ENCODE peak calls at places on chromosome 1, in five cellular contexts. F, B, W, L and Y are unnamed samples.

GRCh38 chr1:33966346-33967141 is 102.7 kb downstream of the HMGB4 start:
- DNase-seq in F (no peak), B (no peak), W (no peak), L (no peak), Y (no peak)

GRCh38 chr1:150516050-150516591 is 569 bp downstream of the FALEC start:
- DNase-seq in F (no peak), B (no peak), W (peak), L (no peak), Y (peak)

GRCh38 chr1:36425791-36426190 is 24.5 kb downstream of the OSCP1 start:
- DNase-seq in F (no peak), B (no peak), W (no peak), L (no peak), Y (peak)

GRCh38 chr1:65896721-65897120 is 104.0 kb downstream of the PDE4B start:
- DNase-seq in F (no peak), B (no peak), W (no peak), L (no peak), Y (no peak)

GRCh38 chr1:91952187-91952586 is 3.0 kb downstream of the BRDT start:
- DNase-seq in F (no peak), B (no peak), W (no peak), L (no peak), Y (no peak)

GRCh38 chr1:167246971-167247370 is 26.3 kb downstream of the POU2F1 start:
- DNase-seq in F (no peak), B (no peak), W (no peak), L (no peak), Y (no peak)

GRCh38 chr1:204227996-204228785 is 14.4 kb upstream of the GOLT1A start:
- DNase-seq in F (no peak), B (no peak), W (no peak), L (no peak), Y (no peak)

GRCh38 chr1:54968581-54968980 is 11.8 kb upstream of the TMEM61 start:
- DNase-seq in F (no peak), B (no peak), W (no peak), L (no peak), Y (no peak)

GRCh38 chr1:5466487-5466886 is 525.7 kb downstream of the NPHP4 start:
- DNase-seq in F (no peak), B (no peak), W (no peak), L (no peak), Y (no peak)

GRCh38 chr1:235317179-235317578 is 10.8 kb downstream of the ARID4B start:
- DNase-seq in F (no peak), B (no peak), W (no peak), L (no peak), Y (no peak)

GRCh38 chr1:100607628-100608240 is 69.8 kb downstream of the GPR88 start:
- DNase-seq in F (no peak), B (no peak), W (no peak), L (no peak), Y (no peak)